ENCODE peak calls at places on chromosomes 5 and 9, in eight cellular contexts. K, O, P, Q, Z, H, U and L are unnamed samples.

GRCh38 chr5:39850291-39850690 is 425.5 kb upstream of the DAB2 start:
- DNase-seq in K (no peak), O (no peak), P (no peak), Q (no peak), Z (no peak), H (peak), U (no peak), L (no peak)

GRCh38 chr9:26746357-26747072 is 146.1 kb downstream of the CAAP1 start:
- DNase-seq in K (no peak), O (no peak), P (peak), Q (no peak), Z (peak), H (peak), U (no peak), L (no peak)

GRCh38 chr5:122129332-122129731 is at the start of gene ZNF474:
- DNase-seq in K (no peak), O (peak), P (peak), Q (peak), Z (no peak), H (peak), U (peak), L (no peak)

GRCh38 chr9:34654317-34655083 is 2.5 kb downstream of the IL11RA start:
- DNase-seq in K (no peak), O (peak), P (no peak), Q (no peak), Z (no peak), H (peak), U (peak), L (peak)

GRCh38 chr5:141960018-141960417 is 2.0 kb upstream of the PCDH12 start:
- DNase-seq in K (no peak), O (peak), P (no peak), Q (no peak), Z (no peak), H (no peak), U (no peak), L (no peak)

GRCh38 chr9:113876806-113877236 is 712 bp downstream of the ZNF618 start:
- DNase-seq in K (no peak), O (no peak), P (peak), Q (peak), Z (no peak), H (peak), U (no peak), L (no peak)

GRCh38 chr9:17216011-17216410 is 81.2 kb downstream of the CNTLN start:
- DNase-seq in K (no peak), O (no peak), P (peak), Q (no peak), Z (no peak), H (no peak), U (no peak), L (no peak)

GRCh38 chr5:76473676-76474075 is 70.6 kb downstream of the IQGAP2 start:
- DNase-seq in K (no peak), O (no peak), P (no peak), Q (no peak), Z (no peak), H (no peak), U (no peak), L (no peak)

GRCh38 chr9:120852240-120853018 is 9.7 kb upstream of the PSMD5 start:
- DNase-seq in K (no peak), O (no peak), P (no peak), Q (no peak), Z (no peak), H (no peak), U (no peak), L (no peak)

GRCh38 chr5:1385395-1386273 is 40.7 kb upstream of the CLPTM1L start:
- DNase-seq in K (peak), O (peak), P (peak), Q (peak), Z (no peak), H (peak), U (peak), L (peak)

GRCh38 chr9:107932601-107933000 is 443.0 kb upstream of the KLF4 start:
- DNase-seq in K (no peak), O (no peak), P (no peak), Q (no peak), Z (no peak), H (no peak), U (no peak), L (no peak)

GRCh38 chr5:42813533-42813932 is 1.8 kb upstream of the SELENOP start:
- DNase-seq in K (no peak), O (no peak), P (no peak), Q (no peak), Z (no peak), H (no peak), U (no peak), L (no peak)

GRCh38 chr5:141521244-141521781 is 32.4 kb downstream of the PCDHGC5 start:
- DNase-seq in K (peak), O (peak), P (peak), Q (peak), Z (no peak), H (peak), U (peak), L (no peak)

GRCh38 chr5:153081385-153081784 is 409.1 kb upstream of the GRIA1 start:
- DNase-seq in K (no peak), O (no peak), P (peak), Q (no peak), Z (no peak), H (no peak), U (no peak), L (no peak)

GRCh38 chr5:39148983-39149534 is 70.3 kb downstream of the FYB1 start:
- DNase-seq in K (no peak), O (no peak), P (peak), Q (peak), Z (no peak), H (peak), U (no peak), L (no peak)

GRCh38 chr9:78031271-78031825 is at the start of gene GNAQ:
- DNase-seq in K (no peak), O (peak), P (peak), Q (no peak), Z (no peak), H (peak), U (no peak), L (peak)

GRCh38 chr5:56126487-56127179 is 106.5 kb downstream of the ANKRD55 start:
- DNase-seq in K (no peak), O (no peak), P (peak), Q (no peak), Z (no peak), H (peak), U (no peak), L (no peak)

GRCh38 chr5:32785639-32786216 is 74.6 kb downstream of the NPR3 start:
- DNase-seq in K (no peak), O (no peak), P (peak), Q (peak), Z (peak), H (peak), U (no peak), L (no peak)

GRCh38 chr9:1009101-1009707 is 32.7 kb downstream of the DMRT3 start:
- DNase-seq in K (peak), O (peak), P (peak), Q (peak), Z (no peak), H (peak), U (peak), L (peak)

GRCh38 chr9:72022846-72023245 is 37.6 kb downstream of the C9orf57 start:
- DNase-seq in K (no peak), O (no peak), P (peak), Q (no peak), Z (no peak), H (peak), U (no peak), L (no peak)

GRCh38 chr9:99441829-99442228 is 219.7 kb downstream of the SEC61B start:
- DNase-seq in K (no peak), O (no peak), P (no peak), Q (no peak), Z (no peak), H (no peak), U (no peak), L (no peak)

GRCh38 chr9:99449726-99450125 is 227.6 kb downstream of the SEC61B start:
- DNase-seq in K (no peak), O (no peak), P (no peak), Q (peak), Z (no peak), H (no peak), U (no peak), L (no peak)

GRCh38 chr9:99445377-99445891 is 223.4 kb downstream of the SEC61B start:
- DNase-seq in K (no peak), O (peak), P (peak), Q (peak), Z (no peak), H (peak), U (peak), L (peak)

GRCh38 chr9:99447951-99448350 is 225.9 kb downstream of the SEC61B start:
- DNase-seq in K (no peak), O (no peak), P (no peak), Q (no peak), Z (no peak), H (no peak), U (no peak), L (no peak)

DNA sequence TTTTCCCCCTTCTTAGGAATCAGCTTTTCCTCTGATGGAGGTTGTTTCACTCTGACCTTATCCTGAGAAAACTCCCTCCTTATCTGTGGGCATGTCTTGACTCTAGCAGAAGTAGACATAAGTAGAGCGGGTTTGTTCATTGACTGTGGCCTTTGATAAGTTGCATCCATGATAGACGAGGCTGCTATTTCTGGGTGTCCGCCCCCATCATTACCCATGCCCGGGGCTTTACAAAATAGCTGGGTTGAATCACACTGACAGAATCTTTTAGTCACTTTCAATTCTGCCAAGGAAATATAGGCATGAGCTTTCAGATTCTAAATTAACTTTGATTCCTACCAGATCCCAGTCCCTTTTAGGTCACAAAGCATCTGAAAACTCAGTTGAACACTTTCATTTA is 223.8 kb downstream of the SEC61B start:
- DNase-seq in K (no peak), O (no peak), P (no peak), Q (no peak), Z (no peak), H (no peak), U (no peak), L (no peak)
- H3K27ac ChIP-seq in K (no peak), O (peak), P (no peak), Q (no peak), Z (no peak), H (peak), U (peak), L (peak)

DNA sequence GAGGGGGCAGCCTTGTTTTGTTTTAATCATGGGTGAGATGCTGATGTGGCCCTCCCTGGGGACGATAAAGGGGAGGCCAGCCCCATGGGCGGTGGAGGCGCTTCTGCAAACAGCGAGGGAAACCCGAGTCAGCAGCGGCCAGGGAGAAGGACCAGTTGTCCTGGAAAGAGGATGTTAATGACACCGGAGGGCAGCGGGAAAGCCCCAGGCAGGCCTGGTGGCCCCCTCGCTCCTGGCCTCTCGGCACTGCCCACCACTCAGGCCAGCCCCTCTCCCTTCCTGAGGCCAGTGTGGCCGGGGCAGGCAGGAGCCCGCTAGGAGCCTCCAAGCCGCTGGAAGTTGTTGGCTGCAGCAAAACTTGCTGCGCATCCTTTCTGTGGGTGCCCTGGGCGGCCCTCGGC is 36.7 kb downstream of the LMX1B start:
- DNase-seq in K (no peak), O (no peak), P (no peak), Q (no peak), Z (no peak), H (no peak), U (no peak), L (no peak)
- H3K4me3 ChIP-seq in K (no peak), O (no peak), P (no peak), Q (no peak), Z (no peak), H (no peak), U (no peak), L (no peak)

GRCh38 chr9:115587310-115587709 is 469.4 kb upstream of the TNC start:
- DNase-seq in K (no peak), O (no peak), P (no peak), Q (no peak), Z (no peak), H (no peak), U (no peak), L (no peak)
- H3K27ac ChIP-seq in K (no peak), O (no peak), P (no peak), Q (no peak), Z (no peak), H (no peak), U (no peak), L (no peak)

GRCh38 chr5:170508036-170508435 is 4.2 kb downstream of the KCNIP1 start:
- DNase-seq in K (no peak), O (no peak), P (no peak), Q (no peak), Z (no peak), H (no peak), U (no peak), L (no peak)
- H3K4me3 ChIP-seq in K (no peak), O (no peak), P (no peak), Q (no peak), Z (no peak), H (no peak), U (no peak), L (no peak)

GRCh38 chr5:28324174-28324573 is 1285.8 kb upstream of the CDH9 start:
- DNase-seq in K (no peak), O (no peak), P (no peak), Q (no peak), Z (no peak), H (no peak), U (no peak), L (no peak)
- H3K27ac ChIP-seq in K (no peak), O (no peak), P (no peak), Q (no peak), Z (no peak), H (no peak), U (no peak), L (no peak)

GRCh38 chr5:157025093-157025698 is 33.7 kb downstream of the HAVCR1 start:
- DNase-seq in K (no peak), O (no peak), P (no peak), Q (no peak), Z (peak), H (no peak), U (no peak), L (no peak)
- H3K4me3 ChIP-seq in K (no peak), O (no peak), P (no peak), Q (no peak), Z (no peak), H (no peak), U (no peak), L (no peak)

DNA sequence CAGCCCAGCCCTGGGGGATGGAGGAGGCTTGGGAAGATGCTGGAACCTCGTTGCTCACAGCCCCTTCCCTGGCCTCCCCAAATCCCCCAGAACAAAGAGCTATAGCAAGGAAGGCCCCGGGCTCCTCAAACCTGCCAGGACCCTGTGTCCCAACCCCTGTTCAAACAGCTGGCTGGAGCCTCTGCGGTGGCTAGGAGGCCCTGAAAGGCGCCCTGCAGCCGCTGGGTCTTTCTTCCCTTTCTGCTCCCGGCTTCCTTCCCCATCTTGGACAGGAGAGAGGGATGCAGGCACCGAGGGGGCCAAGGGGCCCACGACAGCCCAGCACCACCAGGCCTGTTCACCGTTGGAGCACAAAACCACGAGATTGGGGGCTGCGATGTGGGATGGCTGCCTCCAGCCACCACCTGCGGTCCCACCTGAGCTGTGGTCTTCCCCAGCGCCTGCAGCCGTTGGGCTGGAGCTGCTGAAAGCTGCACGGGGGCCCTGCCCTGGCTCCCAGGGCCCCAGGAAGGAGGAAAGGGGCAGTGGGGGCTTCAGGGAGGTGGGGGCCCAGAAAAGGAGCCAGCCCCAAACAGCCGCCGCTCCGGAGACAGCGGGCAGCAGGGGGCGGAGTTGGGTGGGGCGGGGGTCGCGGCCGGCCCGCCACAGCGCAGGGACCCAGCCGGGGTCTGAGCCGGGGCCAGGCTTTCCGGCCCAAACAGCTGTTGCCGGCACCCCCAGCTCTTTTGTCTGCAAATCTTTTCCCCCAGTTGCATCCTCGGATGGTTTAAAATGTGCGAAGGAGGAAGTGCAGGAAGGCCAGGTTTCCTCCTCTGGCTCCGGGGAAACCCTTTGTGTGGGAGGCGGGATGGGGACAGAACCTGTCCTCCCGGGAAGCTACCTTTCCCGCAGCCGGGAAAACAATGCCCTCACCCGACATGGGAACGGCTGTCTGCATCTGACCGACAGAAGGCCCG is 16.1 kb downstream of the NOTCH1 start:
- DNase-seq in K (no peak), O (peak), P (no peak), Q (no peak), Z (no peak), H (no peak), U (no peak), L (no peak)
- H3K27ac ChIP-seq in K (no peak), O (peak), P (no peak), Q (no peak), Z (no peak), H (no peak), U (no peak), L (peak)

DNA sequence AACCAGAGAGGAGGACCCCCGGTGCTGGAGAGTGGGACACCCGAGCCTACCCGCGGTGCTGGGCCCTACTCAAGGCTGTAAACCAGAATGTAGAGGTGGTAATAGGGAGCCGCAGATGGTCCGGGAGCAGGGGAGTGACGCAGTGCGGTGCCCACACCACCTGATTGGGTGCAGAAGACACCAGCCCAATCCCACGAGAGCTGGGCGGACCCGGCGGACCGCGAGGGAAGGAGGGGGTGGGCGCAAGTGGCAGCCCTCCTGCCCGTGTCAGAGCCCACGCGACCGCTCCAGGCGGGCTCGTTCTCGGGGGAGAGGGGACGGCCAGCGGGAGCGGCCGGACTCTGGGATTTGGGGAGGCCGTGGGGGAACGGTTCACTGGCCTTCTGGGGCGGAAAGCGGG is 71.2 kb downstream of the C9orf50 start:
- DNase-seq in K (no peak), O (peak), P (no peak), Q (no peak), Z (no peak), H (peak), U (peak), L (peak)
- H3K4me3 ChIP-seq in K (peak), O (peak), P (peak), Q (peak), Z (no peak), H (peak), U (peak), L (peak)